ENCODE peak calls at places on chromosome 3, in six cellular contexts. J is WERI-Rb-1, T is H9, M is stomach, W is right cardiac atrium, R is cardiac muscle cell. C is an unnamed sample.

GRCh38 chr3:158700559-158700958 is 28.1 kb upstream of the LXN start:
- DNase-seq in T (no peak), W (peak), J (no peak), M (no peak), R (no peak), C (no peak)

GRCh38 chr3:65178703-65179102 is 490.9 kb upstream of the ADAMTS9 start:
- DNase-seq in J (no peak), T (no peak), M (no peak), W (no peak), R (no peak), C (no peak)

GRCh38 chr3:172057059-172057458 is 17.7 kb downstream of the FNDC3B start:
- DNase-seq in T (no peak), R (no peak), W (no peak), J (no peak), M (no peak), C (no peak)

GRCh38 chr3:50268703-50269451 is at the start of gene SEMA3B:
- DNase-seq in J (no peak), R (no peak), W (peak), T (no peak), M (peak), C (peak)

GRCh38 chr3:55481067-55481917 is 5.8 kb downstream of the WNT5A start:
- DNase-seq in T (peak), R (peak), W (peak), J (peak), M (no peak), C (no peak)

GRCh38 chr3:113211370-113212154 is at the start of gene BOC:
- DNase-seq in R (peak), J (peak), M (no peak), T (peak), W (peak), C (no peak)

GRCh38 chr3:81554805-81555204 is 206.6 kb downstream of the GBE1 start:
- DNase-seq in J (no peak), M (no peak), W (peak), T (no peak), R (peak), C (no peak)

GRCh38 chr3:64354221-64354620 is 129.0 kb upstream of the PRICKLE2 start:
- DNase-seq in W (no peak), J (no peak), T (no peak), R (no peak), M (no peak), C (no peak)

GRCh38 chr3:105473521-105474223 is 107.0 kb downstream of the ALCAM start:
- DNase-seq in J (no peak), W (no peak), M (no peak), R (peak), T (no peak), C (no peak)

GRCh38 chr3:11019116-11019515 is 26.6 kb downstream of the SLC6A1 start:
- DNase-seq in M (no peak), R (no peak), W (no peak), J (no peak), T (no peak), C (no peak)

GRCh38 chr3:120214161-120214560 is 70.9 kb downstream of the GPR156 start:
- DNase-seq in R (no peak), W (no peak), M (no peak), J (no peak), T (no peak), C (no peak)

GRCh38 chr3:12489832-12490231 is 5.6 kb downstream of the TSEN2 start:
- DNase-seq in M (no peak), T (no peak), J (no peak), R (no peak), W (no peak), C (no peak)

GRCh38 chr3:112321867-112322652 is 10.9 kb upstream of the CD200 start:
- DNase-seq in M (no peak), W (no peak), J (no peak), T (no peak), R (peak), C (no peak)

GRCh38 chr3:71160800-71161546 is 422.6 kb downstream of the FOXP1 start:
- DNase-seq in J (no peak), R (no peak), W (no peak), T (no peak), M (no peak), C (no peak)

GRCh38 chr3:194990454-194991337 is 280.3 kb downstream of the XXYLT1 start:
- DNase-seq in M (no peak), J (no peak), R (no peak), W (no peak), T (no peak), C (no peak)

GRCh38 chr3:139533781-139534443 is 5.6 kb downstream of the RBP1 start:
- DNase-seq in T (no peak), W (peak), M (no peak), R (peak), J (peak), C (no peak)

GRCh38 chr3:193509103-193509965 is 45.4 kb downstream of the ATP13A4 start:
- DNase-seq in J (no peak), R (no peak), T (no peak), W (no peak), M (peak), C (no peak)

GRCh38 chr3:38027466-38028465 is 1.7 kb downstream of the PLCD1 start:
- DNase-seq in T (no peak), R (no peak), W (no peak), M (no peak), J (no peak), C (peak)

GRCh38 chr3:38028621-38029361 is 651 bp downstream of the PLCD1 start:
- DNase-seq in W (peak), R (peak), T (no peak), M (no peak), J (no peak), C (peak)

GRCh38 chr3:38030126-38031021 is 932 bp upstream of the PLCD1 start:
- DNase-seq in J (no peak), R (no peak), T (no peak), M (no peak), W (no peak), C (no peak)

GRCh38 chr3:38031022-38031994 is 1.9 kb upstream of the PLCD1 start:
- DNase-seq in R (no peak), W (no peak), J (no peak), T (no peak), M (peak), C (peak)

DNA sequence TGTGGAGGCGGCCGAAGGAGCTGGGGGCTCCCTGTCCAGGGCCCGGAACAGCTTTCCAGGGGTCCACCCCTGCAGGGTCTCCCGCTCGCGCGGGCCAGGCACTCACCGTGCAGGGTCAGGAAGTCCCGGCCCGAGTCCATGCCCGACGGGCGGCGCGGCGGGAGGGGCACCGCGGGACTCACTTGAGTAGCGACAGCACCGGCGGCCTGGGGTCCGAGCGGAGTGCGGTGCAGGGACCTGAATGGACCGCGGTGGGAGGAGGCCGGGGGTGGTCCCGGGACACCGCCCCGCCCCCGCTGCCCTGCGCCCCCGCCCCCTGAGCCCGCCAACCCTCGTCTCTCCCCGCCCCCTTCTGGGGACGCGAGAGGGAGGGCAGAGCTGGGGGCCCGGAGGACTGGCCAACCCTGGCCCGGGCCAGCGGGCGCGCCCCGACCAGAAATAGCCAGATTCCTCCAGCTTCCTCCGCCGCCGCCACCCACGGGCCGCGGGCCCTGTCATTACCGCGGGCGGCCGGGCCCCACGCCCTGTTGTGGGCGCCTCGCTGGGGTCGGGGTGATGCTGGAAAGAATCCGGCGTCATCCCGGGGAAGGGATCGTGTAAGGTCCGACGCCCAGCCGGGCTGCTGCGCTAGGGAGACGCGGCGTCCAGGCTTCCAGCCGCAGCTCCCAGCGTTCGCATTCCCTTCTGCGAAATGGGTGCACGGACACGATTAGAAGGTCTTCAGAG is at the start of gene PLCD1:
- DNase-seq in J (no peak), T (peak), W (peak), M (peak), R (peak), C (peak)
- H3K27ac ChIP-seq in J (no peak), T (no peak), W (peak), M (peak), R (no peak), C (peak)

GRCh38 chr3:136250862-136251460 is 821 bp downstream of the PCCB start:
- DNase-seq in W (peak), J (peak), T (peak), R (peak), M (peak), C (peak)

GRCh38 chr3:136249593-136250225 is 431 bp upstream of the PCCB start:
- DNase-seq in M (no peak), W (no peak), R (no peak), T (no peak), J (no peak), C (no peak)

GRCh38 chr3:136249091-136249490 is 1.0 kb upstream of the PCCB start:
- DNase-seq in T (no peak), M (no peak), J (no peak), W (no peak), R (no peak), C (no peak)

GRCh38 chr3:136250226-136250861 is at the start of gene PCCB:
- DNase-seq in M (peak), T (peak), J (peak), R (peak), W (peak), C (peak)

DNA sequence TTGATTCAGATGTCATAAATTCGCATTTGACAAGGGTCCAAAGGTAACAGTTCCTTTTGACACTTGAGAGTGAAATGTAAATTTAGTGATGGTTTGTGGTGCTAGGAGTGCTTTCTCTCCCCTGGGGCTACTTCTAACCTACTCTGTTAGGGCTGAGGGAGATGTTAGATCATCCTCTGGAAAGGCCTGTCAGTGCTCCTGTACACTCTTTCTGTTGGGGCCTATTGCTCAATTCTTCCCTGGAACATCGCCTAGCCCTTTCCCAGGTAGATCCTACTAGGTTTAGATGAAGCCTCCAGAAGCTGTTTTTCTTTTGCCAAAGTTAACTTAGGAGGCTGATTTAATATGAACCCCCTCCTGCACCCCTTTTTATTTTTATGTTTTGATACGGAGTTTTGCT is 1.4 kb downstream of the PCCB start:
- DNase-seq in R (no peak), T (no peak), W (no peak), J (no peak), M (no peak), C (no peak)
- H3K27ac ChIP-seq in R (peak), T (no peak), W (no peak), J (peak), M (peak), C (peak)

GRCh38 chr3:58334013-58334321 is 1.3 kb downstream of the PXK start:
- DNase-seq in W (no peak), M (no peak), J (no peak), T (no peak), R (no peak), C (no peak)
- H3K27ac ChIP-seq in W (no peak), M (peak), J (no peak), T (no peak), R (no peak), C (peak)

GRCh38 chr3:125693887-125694286 is 98.6 kb upstream of the OSBPL11 start:
- DNase-seq in T (no peak), R (no peak), J (no peak), W (no peak), M (no peak), C (no peak)
- H3K27ac ChIP-seq in T (no peak), R (no peak), J (no peak), W (no peak), M (no peak), C (no peak)

C was measured in transverse colon.